ENCODE peak calls at places on chromosomes 5 and 9, in seven cellular contexts. D is IMR-90, I is testis, P is psoas muscle, U is neural progenitor cell, C is left ventricle myocardium inferior, Q is right lobe of liver. H is an unnamed sample.

GRCh38 chr5:131263648-131264452 is at the start of gene CDC42SE2:
- DNase-seq in D (peak; percentile 80), I (peak; percentile 89), P (peak; percentile 87), U (peak; percentile 98), C (peak; percentile 89), Q (peak; percentile 88), H (peak; percentile 81)

GRCh38 chr9:88280816-88281382 is 107.3 kb upstream of the SPIN1 start:
- DNase-seq in D (peak; percentile 76), I (peak; percentile 8), P (no peak), U (peak; percentile 64), C (no peak), Q (peak; percentile 23), H (no peak)

GRCh38 chr5:130642461-130642860 is 522.6 kb downstream of the HINT1 start:
- DNase-seq in D (no peak), I (no peak), P (no peak), U (no peak), C (no peak), Q (no peak), H (no peak)

GRCh38 chr9:87713278-87713989 is 12.5 kb upstream of the CTSL start:
- DNase-seq in D (peak; percentile 99), I (peak; percentile 74), P (peak; percentile 92), U (no peak), C (peak; percentile 81), Q (peak; percentile 64), H (peak; percentile 24)

GRCh38 chr9:92424340-92424739 is at the start of gene OMD:
- DNase-seq in D (no peak), I (no peak), P (no peak), U (no peak), C (no peak), Q (no peak), H (no peak)

GRCh38 chr9:10059044-10059443 is 553.8 kb downstream of the PTPRD start:
- DNase-seq in D (peak; percentile 28), I (no peak), P (no peak), U (no peak), C (no peak), Q (no peak), H (peak; percentile 8)

GRCh38 chr9:36450110-36450732 is 50.2 kb upstream of the RNF38 start:
- DNase-seq in D (peak; percentile 57), I (peak; percentile 54), P (no peak), U (peak; percentile 64), C (no peak), Q (no peak), H (peak; percentile 31)

GRCh38 chr9:111399211-111399739 is 69.3 kb upstream of the OR2K2 start:
- DNase-seq in D (no peak), I (no peak), P (no peak), U (no peak), C (no peak), Q (no peak), H (no peak)

GRCh38 chr9:114233806-114234205 is 78.5 kb downstream of the COL27A1 start:
- DNase-seq in D (no peak), I (peak; percentile 54), P (peak; percentile 43), U (no peak), C (peak; percentile 53), Q (no peak), H (no peak)

GRCh38 chr5:123421773-123422172 is 1.4 kb downstream of the CEP120 start:
- DNase-seq in D (no peak), I (peak; percentile 50), P (no peak), U (no peak), C (no peak), Q (no peak), H (no peak)

GRCh38 chr5:78779771-78780616 is 131.4 kb upstream of the LHFPL2 start:
- DNase-seq in D (peak; percentile 93), I (no peak), P (no peak), U (no peak), C (no peak), Q (no peak), H (no peak)

GRCh38 chr5:113043491-113043931 is 66.9 kb downstream of the DCP2 start:
- DNase-seq in D (no peak), I (peak; percentile 52), P (peak; percentile 33), U (peak; percentile 72), C (peak; percentile 72), Q (peak; percentile 57), H (no peak)

GRCh38 chr5:65292196-65292595 is 189.5 kb downstream of the ADAMTS6 start:
- DNase-seq in D (no peak), I (no peak), P (no peak), U (no peak), C (no peak), Q (no peak), H (no peak)

GRCh38 chr5:102772273-102772672 is 17.2 kb downstream of the PAM start:
- DNase-seq in D (no peak), I (no peak), P (no peak), U (no peak), C (no peak), Q (no peak), H (no peak)

GRCh38 chr9:124206391-124206790 is 51.4 kb upstream of the NEK6 start:
- DNase-seq in D (no peak), I (no peak), P (no peak), U (no peak), C (no peak), Q (no peak), H (no peak)

GRCh38 chr5:154138701-154139100 is 51.8 kb upstream of the GALNT10 start:
- DNase-seq in D (no peak), I (peak; percentile 87), P (no peak), U (peak; percentile 70), C (peak; percentile 73), Q (peak; percentile 65), H (no peak)

GRCh38 chr9:88577736-88578485 is 42.9 kb downstream of the NXNL2 start:
- DNase-seq in D (no peak), I (no peak), P (no peak), U (no peak), C (no peak), Q (peak; percentile 44), H (peak; percentile 11)

GRCh38 chr5:150642567-150642927 is 2.1 kb downstream of the SYNPO start:
- DNase-seq in D (peak; percentile 88), I (peak; percentile 73), P (peak; percentile 77), U (peak; percentile 12), C (peak; percentile 73), Q (peak; percentile 67), H (peak; percentile 63)

GRCh38 chr5:133117166-133117929 is 65.5 kb downstream of the HSPA4 start:
- DNase-seq in D (no peak), I (no peak), P (no peak), U (no peak), C (no peak), Q (no peak), H (no peak)

GRCh38 chr5:133116601-133117000 is 64.8 kb downstream of the HSPA4 start:
- DNase-seq in D (no peak), I (no peak), P (no peak), U (no peak), C (no peak), Q (no peak), H (no peak)

GRCh38 chr5:133113331-133114061 is 61.7 kb downstream of the HSPA4 start:
- DNase-seq in D (peak; percentile 56), I (peak; percentile 61), P (no peak), U (no peak), C (no peak), Q (no peak), H (no peak)

GRCh38 chr5:133114166-133114932 is 62.5 kb downstream of the HSPA4 start:
- DNase-seq in D (no peak), I (no peak), P (no peak), U (no peak), C (no peak), Q (no peak), H (no peak)

DNA sequence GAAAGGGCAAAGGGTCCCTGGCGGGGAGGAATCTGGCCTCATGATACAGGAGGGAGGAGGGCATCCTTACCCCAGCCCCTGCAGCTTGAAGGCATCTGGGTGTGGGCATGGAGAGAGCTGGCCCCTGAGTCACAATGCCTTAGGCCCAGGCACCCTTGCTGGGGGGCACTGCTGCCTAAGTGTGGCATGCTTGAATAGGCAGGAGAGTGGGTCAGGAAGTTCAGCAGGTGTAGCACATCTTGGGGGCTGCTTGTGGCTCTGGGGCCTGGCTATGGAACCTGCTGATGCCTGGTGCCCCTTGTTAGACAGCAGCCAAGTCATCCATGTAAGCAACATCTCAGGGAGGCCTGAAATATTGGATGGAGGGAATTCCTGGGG is 63.1 kb downstream of the HSPA4 start:
- DNase-seq in D (no peak), I (no peak), P (no peak), U (no peak), C (no peak), Q (no peak), H (no peak)
- H3K4me1 ChIP-seq in D (peaks cover 3% of the 10 kb centered on the region), I (no peaks in the 10 kb centered on the region), P (peaks cover 51% of the 10 kb centered on the region), U (peaks cover 3% of the 10 kb centered on the region), C (peaks cover 6% of the 10 kb centered on the region), Q (no peaks in the 10 kb centered on the region), H (no peaks in the 10 kb centered on the region)

DNA sequence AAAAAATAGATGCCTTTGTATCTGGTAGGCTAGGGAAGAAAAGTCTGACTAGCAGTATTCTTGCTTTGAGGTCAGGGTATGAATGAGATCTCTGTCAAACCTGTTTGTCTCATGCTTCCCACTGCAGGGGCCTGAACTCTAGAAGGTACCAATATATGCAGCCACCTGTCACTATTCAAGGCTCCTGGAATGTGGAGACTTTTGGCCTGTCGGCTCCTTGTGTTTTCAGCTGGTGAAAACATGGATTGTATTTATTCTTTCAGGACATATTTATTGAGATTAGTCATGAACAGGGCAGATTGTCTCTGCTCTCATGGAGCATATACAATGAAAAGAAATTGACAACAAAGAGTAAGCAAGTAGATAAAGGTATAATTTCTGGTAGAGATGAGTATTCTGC is 255.8 kb downstream of the ARHGAP26 start:
- DNase-seq in D (peak; percentile 67), I (no peak), P (no peak), U (no peak), C (no peak), Q (no peak), H (no peak)
- H3K4me3 ChIP-seq in D (no peak overlapping the region), I (no peak overlapping the region), P (no peak overlapping the region), U (no peak overlapping the region), C (no peak overlapping the region), Q (no peak overlapping the region), H (no peak overlapping the region)

GRCh38 chr9:126959326-126959725 is 44.7 kb downstream of the RALGPS1 start:
- DNase-seq in D (no peak), I (no peak), P (no peak), U (no peak), C (no peak), Q (no peak), H (no peak)
- TF ChIP-seq CTCF in D (no peak), I (no peak), P (no peak), U (no peak), C (no peak), Q (no peak), H (no peak)

GRCh38 chr9:69392826-69393225 is 67.8 kb downstream of the ENTREP1 start:
- DNase-seq in D (no peak), I (no peak), P (no peak), U (no peak), C (no peak), Q (no peak), H (no peak)
- H3K4me1 ChIP-seq in D (no peaks in the 10 kb centered on the region), I (peaks cover 5% of the 10 kb centered on the region), P (peaks cover 48% of the 10 kb centered on the region), U (no peaks in the 10 kb centered on the region), C (peaks cover 66% of the 10 kb centered on the region), Q (no peaks in the 10 kb centered on the region), H (peaks cover 16% of the 10 kb centered on the region)

H was measured in pancreas.